ENCODE peak calls at places on chromosomes 13 and 19, in seven cellular contexts. E, Z, S, Q, F, R and Y are unnamed samples.
A peak's percentile ranks its signal among the peaks of the same experiment; 100 is the strongest.

GRCh38 chr13:41919741-41920487 is 41.0 kb downstream of the VWA8 start:
- DNase-seq in Z (no peak), S (no peak), Q (no peak), F (no peak), R (no peak), E (no peak), Y (no peak)

GRCh38 chr19:55603581-55604292 is 1.7 kb upstream of the ZNF865 start:
- DNase-seq in S (no peak), E (peak; percentile 39), R (no peak), Z (no peak), F (no peak), Q (no peak), Y (no peak)

GRCh38 chr13:68940049-68940448 is 1167.6 kb upstream of the ATXN8OS start:
- DNase-seq in E (no peak), Q (no peak), R (no peak), F (no peak), Z (no peak), S (no peak), Y (no peak)

GRCh38 chr13:35354882-35355281 is 121.6 kb downstream of the MAB21L1 start:
- DNase-seq in Q (peak; percentile 3), F (no peak), Z (no peak), R (no peak), S (no peak), E (no peak), Y (no peak)

GRCh38 chr13:42740753-42741152 is 40.6 kb upstream of the FAM216B start:
- DNase-seq in Q (no peak), Z (peak; percentile 7), R (no peak), S (peak; percentile 9), F (no peak), E (peak; percentile 4), Y (no peak)

GRCh38 chr13:27783111-27783510 is 9.2 kb upstream of the GSX1 start:
- DNase-seq in R (no peak), F (no peak), S (no peak), E (no peak), Q (peak; percentile 14), Z (no peak), Y (peak; percentile 52)

GRCh38 chr19:3423183-3423829 is 56.9 kb downstream of the NFIC start:
- DNase-seq in Z (no peak), Q (no peak), S (peak; percentile 85), F (no peak), E (peak; percentile 61), R (no peak), Y (no peak)

GRCh38 chr13:59834801-59835200 is 328.9 kb downstream of the DIAPH3 start:
- DNase-seq in E (no peak), R (no peak), Q (no peak), F (no peak), Z (no peak), S (no peak), Y (no peak)

GRCh38 chr13:48783181-48783630 is 129.5 kb downstream of the CYSLTR2 start:
- DNase-seq in F (no peak), S (no peak), Q (peak; percentile 63), E (no peak), R (no peak), Z (no peak), Y (no peak)

GRCh38 chr13:62246581-62246980 is 830.9 kb upstream of the PCDH20 start:
- DNase-seq in E (no peak), S (no peak), Q (no peak), Z (no peak), F (no peak), R (no peak), Y (no peak)

GRCh38 chr13:86882835-86883234 is 788.3 kb upstream of the SLITRK5 start:
- DNase-seq in Q (peak; percentile 7), R (no peak), F (no peak), E (no peak), Z (no peak), S (no peak), Y (no peak)

GRCh38 chr13:112916296-112916695 is 52.7 kb upstream of the MCF2L start:
- DNase-seq in F (no peak), Z (no peak), E (no peak), S (no peak), R (no peak), Q (no peak), Y (no peak)

GRCh38 chr19:19406878-19407639 is 1.6 kb downstream of the GATAD2A start:
- DNase-seq in Z (no peak), E (no peak), F (no peak), Q (peak; percentile 42), S (no peak), R (no peak), Y (peak; percentile 71)

GRCh38 chr13:98143157-98143553 is 261 bp downstream of the FARP1 start:
- DNase-seq in Q (no peak), Z (no peak), E (no peak), F (no peak), R (no peak), S (peak; percentile 90), Y (no peak)

GRCh38 chr19:33248954-33249613 is 23.4 kb upstream of the SLC7A10 start:
- DNase-seq in Z (no peak), Q (peak; percentile 53), S (peak; percentile 70), F (no peak), E (no peak), R (no peak), Y (no peak)

GRCh38 chr13:34002141-34002540 is 184.2 kb downstream of the RFC3 start:
- DNase-seq in R (no peak), Q (no peak), Z (no peak), E (no peak), F (no peak), S (no peak), Y (no peak)

GRCh38 chr13:47397739-47398138 is 500.9 kb upstream of the HTR2A start:
- DNase-seq in Q (no peak), R (no peak), Z (no peak), S (no peak), E (no peak), F (no peak), Y (no peak)

DNA sequence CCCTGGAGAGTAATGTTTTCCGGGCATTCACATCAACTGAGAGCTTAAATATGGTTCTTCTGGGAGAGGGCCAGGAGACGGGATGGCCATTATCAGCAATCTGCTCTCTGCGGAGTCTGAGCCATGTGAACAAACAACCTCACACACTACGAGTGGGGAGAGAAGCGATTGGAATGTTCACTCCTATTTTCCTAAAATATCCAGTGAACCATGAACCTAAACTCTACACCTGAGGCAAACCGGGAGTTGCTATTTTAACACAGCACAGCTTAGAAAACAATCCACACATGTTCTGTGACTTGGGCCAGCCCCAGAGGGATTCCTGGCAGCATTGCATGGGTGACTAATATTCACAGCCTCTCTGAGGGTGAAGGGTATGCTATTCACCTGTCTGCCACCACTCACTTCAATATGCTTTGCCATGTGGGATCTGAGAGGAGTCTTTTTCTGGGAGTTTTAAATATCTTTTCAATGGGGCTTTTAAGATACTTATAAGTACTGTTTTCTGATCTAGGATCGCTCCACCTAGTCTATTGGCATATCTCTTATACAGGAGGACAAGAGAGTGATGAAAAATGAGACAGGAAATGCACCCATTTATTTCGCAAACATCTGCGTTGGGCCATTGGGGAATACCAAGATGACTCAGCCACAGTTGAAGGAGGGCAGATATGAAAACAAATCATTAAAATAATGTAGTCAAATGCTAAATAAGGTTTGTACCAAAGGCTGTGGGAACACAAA is 72.6 kb upstream of the SERP2 start:
- DNase-seq in S (no peak), R (no peak), F (peak; percentile 56), Z (peak; percentile 36), Q (no peak), E (no peak), Y (peak; percentile 12)
- TF ChIP-seq JUND in S (peak; percentile 47), R (no peak), F (no peak), Z (no peak), Q (no peak), E (no peak), Y (no peak)

GRCh38 chr13:50107205-50107604 is 92.0 kb downstream of the KCNRG start:
- DNase-seq in F (no peak), Z (no peak), E (no peak), Q (no peak), R (no peak), S (no peak), Y (no peak)
- TF ChIP-seq JUND in F (no peak), Z (no peak), E (no peak), Q (no peak), R (no peak), S (no peak), Y (no peak)

GRCh38 chr19:41019346-41019745 is 28.3 kb downstream of the CYP2B6 start:
- DNase-seq in F (no peak), E (peak; percentile 2), Z (no peak), Q (no peak), S (no peak), R (no peak), Y (peak; percentile 58)

GRCh38 chr19:41014643-41015042 is 23.6 kb downstream of the CYP2B6 start:
- DNase-seq in F (no peak), Q (no peak), S (no peak), R (no peak), E (no peak), Z (no peak), Y (no peak)

GRCh38 chr19:41016488-41017071 is 25.5 kb downstream of the CYP2B6 start:
- DNase-seq in Q (no peak), F (no peak), S (no peak), Z (no peak), R (no peak), E (no peak), Y (no peak)

GRCh38 chr19:41023193-41023592 is 32.1 kb downstream of the CYP2B6 start:
- DNase-seq in R (no peak), F (no peak), E (peak; percentile 19), S (no peak), Q (no peak), Z (no peak), Y (no peak)

DNA sequence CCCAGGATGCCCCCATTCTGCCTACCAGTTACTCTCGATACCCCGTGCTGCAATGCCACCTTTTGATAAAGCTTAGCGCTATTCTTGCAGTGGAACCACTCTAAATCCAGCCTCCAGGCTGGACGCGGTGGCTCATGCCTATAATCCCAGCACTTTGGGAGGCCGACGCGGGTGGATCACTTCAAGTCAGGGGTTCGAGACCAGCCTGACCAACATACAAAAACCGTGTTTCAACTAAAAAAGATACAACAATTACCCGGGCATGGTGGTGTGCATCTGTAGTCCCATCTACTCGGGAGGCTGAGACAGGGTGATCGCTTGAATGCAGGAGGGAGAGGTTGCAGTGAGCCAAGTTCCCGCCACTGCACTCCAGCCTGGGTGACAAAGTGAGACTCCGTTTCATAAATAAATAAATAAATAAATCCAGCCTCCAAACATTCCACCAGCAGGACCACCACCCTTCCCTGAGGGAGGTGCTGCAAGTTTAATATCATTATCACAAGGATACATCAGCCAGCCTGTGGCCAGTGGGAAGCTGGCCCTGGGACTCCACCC is 27.7 kb downstream of the CYP2B6 start:
- DNase-seq in S (no peak), E (no peak), F (no peak), R (no peak), Z (no peak), Q (no peak), Y (no peak)
- TF ChIP-seq JUND in S (no peak), E (no peak), F (no peak), R (no peak), Z (no peak), Q (no peak), Y (no peak)

DNA sequence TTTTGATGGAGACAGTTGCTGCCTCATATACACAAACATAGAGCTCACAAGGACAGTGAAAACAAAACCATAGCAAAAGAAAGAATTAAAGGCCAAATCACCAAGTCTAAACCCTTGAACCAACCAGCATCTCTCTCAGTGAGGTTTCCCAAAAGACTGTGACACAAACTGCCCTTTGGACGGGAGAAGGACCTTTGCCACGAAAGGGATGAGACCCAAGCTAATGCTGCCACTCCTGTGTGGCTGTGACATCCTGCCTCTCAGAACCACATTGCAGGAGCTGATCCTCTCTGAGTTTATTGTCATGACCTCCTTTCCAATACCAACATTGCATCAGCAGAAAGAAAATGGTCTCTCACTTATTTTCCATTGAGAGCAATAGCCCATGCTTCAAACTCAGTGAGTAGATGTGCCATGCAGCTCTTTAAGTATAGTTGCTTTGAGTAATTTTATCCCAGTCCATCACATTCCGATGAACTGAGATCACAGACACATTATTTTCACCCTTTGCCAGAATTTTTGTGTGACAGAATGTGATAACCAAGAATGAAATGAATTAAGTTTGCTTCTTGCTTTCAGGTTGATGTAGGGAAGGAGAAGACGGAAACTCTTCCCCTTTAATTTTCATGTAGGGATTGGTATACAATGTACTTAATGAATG is 133.5 kb upstream of the IRS2 start:
- DNase-seq in F (no peak), E (no peak), S (no peak), R (no peak), Z (no peak), Q (no peak), Y (no peak)
- TF ChIP-seq JUND in F (no peak), E (no peak), S (no peak), R (no peak), Z (no peak), Q (no peak), Y (no peak)